ENCODE peak calls at places on chromosomes 16 and 17, in eight cellular contexts. One of them, this sample, is unnamed.

GRCh38 chr16:3690991-3691720 is 26.2 kb downstream of the TRAP1 start:
- DNase-seq in activated CD8-positive, alpha-beta T cell treated with anti-CD3 and anti-CD28 coated beads for 36 hours: peak
- DNase-seq in HFFc6: no peak
- DNase-seq in NCI-H2081: no peak
- DNase-seq in stimulated activated CD4-positive, alpha-beta T cell treated with anti-CD3 and anti-CD28 coated beads, Interleukin-2, amount 100 ng/mL, for 24 hours: no peak
- DNase-seq in AG04450: no peak
- DNase-seq in SW480: no peak
- DNase-seq in hippocampal formation: no peak
- DNase-seq in this sample: no peak

GRCh38 chr16:81702506-81702905 is 76.6 kb upstream of the PLCG2 start:
- DNase-seq in activated CD8-positive, alpha-beta T cell treated with anti-CD3 and anti-CD28 coated beads for 36 hours: no peak
- DNase-seq in HFFc6: no peak
- DNase-seq in NCI-H2081: no peak
- DNase-seq in stimulated activated CD4-positive, alpha-beta T cell treated with anti-CD3 and anti-CD28 coated beads, Interleukin-2, amount 100 ng/mL, for 24 hours: no peak
- DNase-seq in AG04450: no peak
- DNase-seq in SW480: no peak
- DNase-seq in hippocampal formation: no peak
- DNase-seq in this sample: no peak

GRCh38 chr17:2012499-2012898 is 12.6 kb downstream of the RTN4RL1 start:
- DNase-seq in activated CD8-positive, alpha-beta T cell treated with anti-CD3 and anti-CD28 coated beads for 36 hours: no peak
- DNase-seq in HFFc6: no peak
- DNase-seq in NCI-H2081: no peak
- DNase-seq in stimulated activated CD4-positive, alpha-beta T cell treated with anti-CD3 and anti-CD28 coated beads, Interleukin-2, amount 100 ng/mL, for 24 hours: no peak
- DNase-seq in AG04450: no peak
- DNase-seq in SW480: no peak
- DNase-seq in hippocampal formation: no peak
- DNase-seq in this sample: no peak

GRCh38 chr16:88458773-88459235 is 5.7 kb downstream of the ZFPM1 start:
- DNase-seq in activated CD8-positive, alpha-beta T cell treated with anti-CD3 and anti-CD28 coated beads for 36 hours: no peak
- DNase-seq in HFFc6: no peak
- DNase-seq in NCI-H2081: no peak
- DNase-seq in stimulated activated CD4-positive, alpha-beta T cell treated with anti-CD3 and anti-CD28 coated beads, Interleukin-2, amount 100 ng/mL, for 24 hours: no peak
- DNase-seq in AG04450: no peak
- DNase-seq in SW480: no peak
- DNase-seq in hippocampal formation: no peak
- DNase-seq in this sample: no peak

GRCh38 chr16:85202631-85203461 is 90.6 kb upstream of the CIBAR2 start:
- DNase-seq in activated CD8-positive, alpha-beta T cell treated with anti-CD3 and anti-CD28 coated beads for 36 hours: no peak
- DNase-seq in HFFc6: peak
- DNase-seq in NCI-H2081: no peak
- DNase-seq in stimulated activated CD4-positive, alpha-beta T cell treated with anti-CD3 and anti-CD28 coated beads, Interleukin-2, amount 100 ng/mL, for 24 hours: no peak
- DNase-seq in AG04450: peak
- DNase-seq in SW480: no peak
- DNase-seq in hippocampal formation: no peak
- DNase-seq in this sample: no peak

GRCh38 chr17:78573955-78574354 is 3.2 kb downstream of the DNAH17 start:
- DNase-seq in activated CD8-positive, alpha-beta T cell treated with anti-CD3 and anti-CD28 coated beads for 36 hours: no peak
- DNase-seq in HFFc6: no peak
- DNase-seq in NCI-H2081: no peak
- DNase-seq in stimulated activated CD4-positive, alpha-beta T cell treated with anti-CD3 and anti-CD28 coated beads, Interleukin-2, amount 100 ng/mL, for 24 hours: no peak
- DNase-seq in AG04450: no peak
- DNase-seq in SW480: no peak
- DNase-seq in hippocampal formation: no peak
- DNase-seq in this sample: no peak

GRCh38 chr17:35486920-35487727 is 38.6 kb upstream of the SLFN13 start:
- DNase-seq in activated CD8-positive, alpha-beta T cell treated with anti-CD3 and anti-CD28 coated beads for 36 hours: peak
- DNase-seq in HFFc6: peak
- DNase-seq in NCI-H2081: no peak
- DNase-seq in stimulated activated CD4-positive, alpha-beta T cell treated with anti-CD3 and anti-CD28 coated beads, Interleukin-2, amount 100 ng/mL, for 24 hours: peak
- DNase-seq in AG04450: peak
- DNase-seq in SW480: peak
- DNase-seq in hippocampal formation: no peak
- DNase-seq in this sample: peak

GRCh38 chr17:40564883-40565744 is at the start of gene CCR7:
- DNase-seq in activated CD8-positive, alpha-beta T cell treated with anti-CD3 and anti-CD28 coated beads for 36 hours: peak
- DNase-seq in HFFc6: no peak
- DNase-seq in NCI-H2081: no peak
- DNase-seq in stimulated activated CD4-positive, alpha-beta T cell treated with anti-CD3 and anti-CD28 coated beads, Interleukin-2, amount 100 ng/mL, for 24 hours: peak
- DNase-seq in AG04450: no peak
- DNase-seq in SW480: peak
- DNase-seq in hippocampal formation: no peak
- DNase-seq in this sample: peak

GRCh38 chr16:11093578-11094074 is 149.3 kb downstream of the CLEC16A start:
- DNase-seq in activated CD8-positive, alpha-beta T cell treated with anti-CD3 and anti-CD28 coated beads for 36 hours: peak
- DNase-seq in HFFc6: no peak
- DNase-seq in NCI-H2081: no peak
- DNase-seq in stimulated activated CD4-positive, alpha-beta T cell treated with anti-CD3 and anti-CD28 coated beads, Interleukin-2, amount 100 ng/mL, for 24 hours: no peak
- DNase-seq in AG04450: no peak
- DNase-seq in SW480: no peak
- DNase-seq in hippocampal formation: no peak
- DNase-seq in this sample: no peak

GRCh38 chr17:16652847-16653366 is 743 bp downstream of the ZNF624 start:
- DNase-seq in activated CD8-positive, alpha-beta T cell treated with anti-CD3 and anti-CD28 coated beads for 36 hours: no peak
- DNase-seq in HFFc6: no peak
- DNase-seq in NCI-H2081: no peak
- DNase-seq in stimulated activated CD4-positive, alpha-beta T cell treated with anti-CD3 and anti-CD28 coated beads, Interleukin-2, amount 100 ng/mL, for 24 hours: no peak
- DNase-seq in AG04450: no peak
- DNase-seq in SW480: peak
- DNase-seq in hippocampal formation: peak
- DNase-seq in this sample: no peak

GRCh38 chr16:4797805-4798252 is 2.7 kb downstream of the SMIM22 start:
- DNase-seq in activated CD8-positive, alpha-beta T cell treated with anti-CD3 and anti-CD28 coated beads for 36 hours: no peak
- DNase-seq in HFFc6: no peak
- DNase-seq in NCI-H2081: no peak
- DNase-seq in stimulated activated CD4-positive, alpha-beta T cell treated with anti-CD3 and anti-CD28 coated beads, Interleukin-2, amount 100 ng/mL, for 24 hours: no peak
- DNase-seq in AG04450: no peak
- DNase-seq in SW480: no peak
- DNase-seq in hippocampal formation: no peak
- DNase-seq in this sample: no peak

GRCh38 chr17:73644145-73645049 is at the start of gene SDK2:
- DNase-seq in activated CD8-positive, alpha-beta T cell treated with anti-CD3 and anti-CD28 coated beads for 36 hours: no peak
- DNase-seq in HFFc6: no peak
- DNase-seq in NCI-H2081: peak
- DNase-seq in stimulated activated CD4-positive, alpha-beta T cell treated with anti-CD3 and anti-CD28 coated beads, Interleukin-2, amount 100 ng/mL, for 24 hours: no peak
- DNase-seq in AG04450: no peak
- DNase-seq in SW480: peak
- DNase-seq in hippocampal formation: no peak
- DNase-seq in this sample: peak

This sample was measured in activated naive CD4-positive, alpha-beta T cell treated with anti-CD3 and anti-CD28 coated beads, Interleukin-2, amount 50 U/mL, for 16 hours.